ENCODE peak calls at places on chromosome 15, in five cellular contexts. One of them, this sample, is unnamed.
A peak's percentile ranks its signal among the peaks of the same experiment; 100 is the strongest.

GRCh38 chr15:100108346-100108745 is 233.4 kb downstream of the ADAMTS17 start:
- DNase-seq in trophoblast cell: no peak
- DNase-seq in H9: no peak
- DNase-seq in mesenchymal stem cell: no peak
- DNase-seq in H1: no peak
- DNase-seq in this sample: no peak

GRCh38 chr15:26983822-26984221 is 12.8 kb downstream of the GABRG3 start:
- DNase-seq in trophoblast cell: no peak
- DNase-seq in H9: peak; percentile 41
- DNase-seq in mesenchymal stem cell: no peak
- DNase-seq in H1: no peak
- DNase-seq in this sample: no peak

GRCh38 chr15:22887157-22887951 is 48.9 kb downstream of the NIPA2 start:
- DNase-seq in trophoblast cell: no peak
- DNase-seq in H9: no peak
- DNase-seq in mesenchymal stem cell: peak; percentile 94
- DNase-seq in H1: no peak
- DNase-seq in this sample: no peak

GRCh38 chr15:63895194-63895593 is 61.4 kb upstream of the HERC1 start:
- DNase-seq in trophoblast cell: no peak
- DNase-seq in H9: no peak
- DNase-seq in mesenchymal stem cell: no peak
- DNase-seq in H1: no peak
- DNase-seq in this sample: no peak

GRCh38 chr15:27587810-27588209 is 511.3 kb downstream of the OCA2 start:
- DNase-seq in trophoblast cell: no peak
- DNase-seq in H9: peak; percentile 95
- DNase-seq in mesenchymal stem cell: no peak
- DNase-seq in H1: peak; percentile 63
- DNase-seq in this sample: peak; percentile 30

GRCh38 chr15:74768771-74769342 is 13.0 kb upstream of the CSK start:
- DNase-seq in trophoblast cell: peak; percentile 48
- DNase-seq in H9: peak; percentile 81
- DNase-seq in mesenchymal stem cell: peak; percentile 67
- DNase-seq in H1: no peak
- DNase-seq in this sample: no peak

GRCh38 chr15:42332331-42332730 is 27.0 kb upstream of the CAPN3 start:
- DNase-seq in trophoblast cell: no peak
- DNase-seq in H9: no peak
- DNase-seq in mesenchymal stem cell: peak; percentile 33
- DNase-seq in H1: no peak
- DNase-seq in this sample: no peak

GRCh38 chr15:64997911-64998310 is 8.2 kb upstream of the SPG21 start:
- DNase-seq in trophoblast cell: no peak
- DNase-seq in H9: no peak
- DNase-seq in mesenchymal stem cell: no peak
- DNase-seq in H1: no peak
- DNase-seq in this sample: no peak

GRCh38 chr15:73784299-73784698 is 31.1 kb upstream of the INSYN1 start:
- DNase-seq in trophoblast cell: no peak
- DNase-seq in H9: no peak
- DNase-seq in mesenchymal stem cell: no peak
- DNase-seq in H1: no peak
- DNase-seq in this sample: no peak

GRCh38 chr15:95690631-95691340 is 639.7 kb upstream of the NR2F2 start:
- DNase-seq in trophoblast cell: peak; percentile 41
- DNase-seq in H9: no peak
- DNase-seq in mesenchymal stem cell: no peak
- DNase-seq in H1: no peak
- DNase-seq in this sample: no peak

GRCh38 chr15:99019558-99020540 is 12.3 kb upstream of the PGPEP1L start:
- DNase-seq in trophoblast cell: peak; percentile 66
- DNase-seq in H9: no peak
- DNase-seq in mesenchymal stem cell: peak; percentile 75
- DNase-seq in H1: no peak
- DNase-seq in this sample: no peak

GRCh38 chr15:42803436-42803835 is 66.5 kb upstream of the CDAN1 start:
- DNase-seq in trophoblast cell: no peak
- DNase-seq in H9: no peak
- DNase-seq in mesenchymal stem cell: no peak
- DNase-seq in H1: no peak
- DNase-seq in this sample: no peak

GRCh38 chr15:28977377-28978010 is 91.7 kb downstream of the APBA2 start:
- DNase-seq in trophoblast cell: peak; percentile 85
- DNase-seq in H9: no peak
- DNase-seq in mesenchymal stem cell: peak; percentile 98
- DNase-seq in H1: peak; percentile 19
- DNase-seq in this sample: no peak

GRCh38 chr15:33022629-33023028 is 171.9 kb downstream of the FMN1 start:
- DNase-seq in trophoblast cell: no peak
- DNase-seq in H9: peak; percentile 83
- DNase-seq in mesenchymal stem cell: peak; percentile 43
- DNase-seq in H1: no peak
- DNase-seq in this sample: no peak

GRCh38 chr15:77507151-77507847 is 86.6 kb downstream of the HMG20A start:
- DNase-seq in trophoblast cell: no peak
- DNase-seq in H9: no peak
- DNase-seq in mesenchymal stem cell: no peak
- DNase-seq in H1: no peak
- DNase-seq in this sample: no peak

GRCh38 chr15:77505556-77505955 is 84.9 kb downstream of the HMG20A start:
- DNase-seq in trophoblast cell: peak; percentile 97
- DNase-seq in H9: no peak
- DNase-seq in mesenchymal stem cell: no peak
- DNase-seq in H1: no peak
- DNase-seq in this sample: no peak

GRCh38 chr15:77507911-77508310 is 87.2 kb downstream of the HMG20A start:
- DNase-seq in trophoblast cell: no peak
- DNase-seq in H9: no peak
- DNase-seq in mesenchymal stem cell: no peak
- DNase-seq in H1: no peak
- DNase-seq in this sample: no peak

GRCh38 chr15:77504871-77505270 is 84.2 kb downstream of the HMG20A start:
- DNase-seq in trophoblast cell: no peak
- DNase-seq in H9: no peak
- DNase-seq in mesenchymal stem cell: no peak
- DNase-seq in H1: no peak
- DNase-seq in this sample: no peak

GRCh38 chr15:77506311-77507150 is 85.8 kb downstream of the HMG20A start:
- DNase-seq in trophoblast cell: no peak
- DNase-seq in H9: no peak
- DNase-seq in mesenchymal stem cell: no peak
- DNase-seq in H1: no peak
- DNase-seq in this sample: no peak
- H2AFZ ChIP-seq in trophoblast cell: peak overlapping the region; percentile 48
- H2AFZ ChIP-seq in H9: no peak overlapping the region
- H2AFZ ChIP-seq in mesenchymal stem cell: no peak overlapping the region
- H2AFZ ChIP-seq in H1: no peak overlapping the region
- H2AFZ ChIP-seq in this sample: no peak overlapping the region

DNA sequence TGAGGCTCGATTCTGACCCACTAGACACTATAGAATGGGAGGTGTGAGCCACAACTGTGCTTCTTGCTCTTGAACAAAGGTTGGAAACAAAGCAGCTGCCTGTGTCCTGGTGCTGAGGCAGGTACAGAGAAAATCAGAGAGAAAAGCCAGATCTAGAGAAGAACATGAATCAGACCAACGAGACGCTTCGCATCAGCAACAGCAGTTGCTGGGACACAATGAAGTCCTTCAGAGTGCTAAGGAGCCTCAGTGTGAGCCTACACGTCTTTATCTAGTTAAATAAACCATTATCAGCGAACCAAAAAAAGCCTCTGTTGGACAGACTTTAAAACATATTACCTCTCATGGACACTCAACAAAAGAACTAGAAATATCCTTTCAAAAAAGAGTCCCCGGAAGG is 86.3 kb upstream of the MEX3B start:
- DNase-seq in trophoblast cell: no peak
- DNase-seq in H9: no peak
- DNase-seq in mesenchymal stem cell: no peak
- DNase-seq in H1: no peak
- DNase-seq in this sample: no peak
- H2BK12ac ChIP-seq in trophoblast cell: no peak overlapping the region
- H2BK12ac ChIP-seq in H9: no peak overlapping the region
- H2BK12ac ChIP-seq in mesenchymal stem cell: peak overlapping the region; percentile 29
- H2BK12ac ChIP-seq in H1: no peak overlapping the region
- H2BK12ac ChIP-seq in this sample: no peak overlapping the region

DNA sequence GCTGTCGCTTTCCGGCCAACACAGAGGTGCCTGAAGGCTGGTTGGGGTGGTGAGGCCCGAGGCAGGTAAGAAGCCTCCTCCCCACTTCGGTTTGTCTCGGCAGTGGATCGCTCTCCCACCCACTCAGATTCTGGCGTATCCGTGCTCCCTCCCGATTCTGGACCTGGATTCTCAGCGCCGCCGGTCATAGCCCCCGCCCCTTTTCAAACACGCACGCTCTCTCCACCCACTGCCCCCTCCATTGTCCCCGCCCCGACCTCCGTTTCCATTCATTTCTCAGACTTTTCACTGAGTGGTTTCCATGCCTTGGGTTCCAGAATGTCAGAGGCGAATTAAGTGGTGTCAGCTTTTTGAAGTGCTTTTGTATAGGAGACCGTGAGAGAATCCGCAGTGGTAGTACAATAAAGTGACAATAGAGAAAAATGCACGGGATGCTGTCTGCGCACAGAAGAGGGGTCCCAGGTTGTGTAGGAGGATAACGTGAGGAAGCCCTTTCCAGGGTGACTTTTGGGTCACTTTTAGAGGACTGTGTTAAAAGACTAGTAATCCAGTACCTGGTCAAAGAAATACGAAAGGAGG is at the start of gene SENP8:
- DNase-seq in trophoblast cell: no peak
- DNase-seq in H9: no peak
- DNase-seq in mesenchymal stem cell: no peak
- DNase-seq in H1: no peak
- DNase-seq in this sample: no peak
- H2AFZ ChIP-seq in trophoblast cell: peak within 1 kb of the TSS; percentile 98
- H2AFZ ChIP-seq in H9: peak within 1 kb of the TSS; percentile 69
- H2AFZ ChIP-seq in mesenchymal stem cell: peak within 1 kb of the TSS; percentile 96
- H2AFZ ChIP-seq in H1: peak within 1 kb of the TSS; percentile 74
- H2AFZ ChIP-seq in this sample: peak within 1 kb of the TSS; percentile 96

GRCh38 chr15:35909414-35909813 is 363.4 kb upstream of the DPH6 start:
- DNase-seq in trophoblast cell: no peak
- DNase-seq in H9: no peak
- DNase-seq in mesenchymal stem cell: no peak
- DNase-seq in H1: no peak
- DNase-seq in this sample: no peak
- H2BK12ac ChIP-seq in trophoblast cell: no peak overlapping the region
- H2BK12ac ChIP-seq in H9: no peak overlapping the region
- H2BK12ac ChIP-seq in mesenchymal stem cell: no peak overlapping the region
- H2BK12ac ChIP-seq in H1: no peak overlapping the region
- H2BK12ac ChIP-seq in this sample: no peak overlapping the region

DNA sequence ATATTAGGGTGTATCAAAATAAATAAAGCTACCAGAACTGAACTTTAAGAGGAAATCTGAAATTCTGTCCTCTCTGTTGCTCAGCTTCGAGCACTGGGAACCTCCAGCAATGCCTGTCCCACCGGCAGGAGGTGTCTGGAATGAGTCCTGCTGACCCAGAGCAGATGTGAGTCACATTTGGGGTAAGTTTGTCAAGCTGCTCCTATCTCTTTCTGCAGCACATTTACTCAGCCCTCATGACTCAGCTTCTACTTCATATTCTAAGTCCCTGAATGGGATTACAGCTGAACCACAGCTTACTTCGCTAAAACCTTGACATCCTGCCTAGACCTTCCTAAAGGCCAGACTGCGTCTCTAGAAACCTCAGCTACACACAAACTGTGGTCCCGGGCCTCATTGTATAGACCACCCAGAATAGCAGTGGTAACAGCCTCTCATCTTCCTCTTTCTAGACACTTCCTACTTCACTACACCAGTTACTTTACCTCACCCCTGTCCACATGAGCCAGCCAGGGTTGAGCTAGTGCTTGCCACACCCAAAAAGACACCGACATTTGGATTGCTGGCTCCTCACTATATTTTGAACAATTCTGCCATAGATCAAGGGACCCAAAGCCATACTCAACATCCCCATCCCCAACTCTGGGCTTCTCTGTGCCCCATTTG is 109.6 kb upstream of the TMCO5A start:
- DNase-seq in trophoblast cell: peak; percentile 5
- DNase-seq in H9: no peak
- DNase-seq in mesenchymal stem cell: peak; percentile 92
- DNase-seq in H1: no peak
- DNase-seq in this sample: no peak
- H2AFZ ChIP-seq in trophoblast cell: no peak overlapping the region
- H2AFZ ChIP-seq in H9: no peak overlapping the region
- H2AFZ ChIP-seq in mesenchymal stem cell: peak overlapping the region; percentile 61
- H2AFZ ChIP-seq in H1: peak overlapping the region; percentile 57
- H2AFZ ChIP-seq in this sample: no peak overlapping the region

DNA sequence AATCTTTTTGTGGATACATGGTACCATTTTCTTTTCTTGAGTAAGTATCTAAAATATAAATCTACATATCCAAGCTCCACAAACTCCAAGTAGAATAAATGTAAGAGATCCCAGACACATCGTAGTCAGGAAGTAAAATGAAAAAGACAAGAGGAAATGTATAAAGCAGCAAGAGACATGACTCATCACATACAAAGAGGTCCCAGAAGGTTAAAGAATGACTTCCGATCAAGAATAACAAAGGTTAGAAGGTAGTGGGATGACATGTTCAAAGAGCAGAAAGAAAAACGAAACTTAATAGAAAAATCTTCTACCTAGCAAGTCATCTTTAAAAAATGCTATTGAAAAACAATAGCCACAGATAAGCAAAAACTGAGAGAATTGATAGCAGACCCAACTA is 705.8 kb downstream of the NR2F2 start:
- DNase-seq in trophoblast cell: no peak
- DNase-seq in H9: no peak
- DNase-seq in mesenchymal stem cell: peak; percentile 30
- DNase-seq in H1: no peak
- DNase-seq in this sample: no peak
- H2BK12ac ChIP-seq in trophoblast cell: no peak overlapping the region
- H2BK12ac ChIP-seq in H9: no peak overlapping the region
- H2BK12ac ChIP-seq in mesenchymal stem cell: no peak overlapping the region
- H2BK12ac ChIP-seq in H1: no peak overlapping the region
- H2BK12ac ChIP-seq in this sample: no peak overlapping the region

GRCh38 chr15:78449220-78449999 is 11.4 kb downstream of the IREB2 start:
- DNase-seq in trophoblast cell: no peak
- DNase-seq in H9: no peak
- DNase-seq in mesenchymal stem cell: peak; percentile 55
- DNase-seq in H1: no peak
- DNase-seq in this sample: no peak
- H2AFZ ChIP-seq in trophoblast cell: no peak overlapping the region
- H2AFZ ChIP-seq in H9: no peak overlapping the region
- H2AFZ ChIP-seq in mesenchymal stem cell: no peak overlapping the region
- H2AFZ ChIP-seq in H1: no peak overlapping the region
- H2AFZ ChIP-seq in this sample: no peak overlapping the region

This sample was measured in neuronal stem cell.